ENCODE peak calls at places on chromosomes 16 and 17, in four cellular contexts. W is heart left ventricle, H is body of pancreas, M is stomach. C is an unnamed sample.

GRCh38 chr16:19167710-19168172 is 299 bp upstream of the SYT17 start:
- DNase-seq in M (peak; percentile 81), W (peak; percentile 86), H (peak; percentile 69), C (peak; percentile 13)

GRCh38 chr17:57406131-57406980 is 150.0 kb downstream of the MSI2 start:
- DNase-seq in M (no peak), W (no peak), H (no peak), C (no peak)

GRCh38 chr17:1076299-1076981 is 79.5 kb downstream of the TIMM22 start:
- DNase-seq in M (no peak), H (no peak), W (peak; percentile 24), C (no peak)

GRCh38 chr17:3724373-3725077 is 822 bp downstream of the HASPIN start:
- DNase-seq in M (no peak), W (no peak), H (no peak), C (no peak)

GRCh38 chr16:87877942-87878507 is 8.7 kb upstream of the SLC7A5 start:
- DNase-seq in W (no peak), H (no peak), M (no peak), C (no peak)

GRCh38 chr17:49696233-49696761 is 11.5 kb downstream of the SLC35B1 start:
- DNase-seq in H (peak; percentile 42), M (no peak), W (no peak), C (no peak)

GRCh38 chr17:1522626-1523025 is 6.2 kb upstream of the INPP5K start:
- DNase-seq in M (no peak), W (no peak), H (no peak), C (no peak)

GRCh38 chr16:20647736-20648135 is 49.7 kb downstream of the ACSM1 start:
- DNase-seq in W (no peak), H (no peak), M (no peak), C (no peak)

GRCh38 chr17:32976131-32976530 is 15.5 kb upstream of the SPACA3 start:
- DNase-seq in W (no peak), H (peak; percentile 83), M (no peak), C (no peak)

GRCh38 chr16:29899516-29900101 is at the start of gene SEZ6L2:
- DNase-seq in H (peak; percentile 93), M (peak; percentile 89), W (no peak), C (peak; percentile 88)

GRCh38 chr17:48162946-48163506 is 55.5 kb downstream of the SNX11 start:
- DNase-seq in H (peak; percentile 66), M (peak; percentile 26), W (no peak), C (no peak)

GRCh38 chr16:58464916-58465731 is 34.8 kb upstream of the NDRG4 start:
- DNase-seq in H (no peak), M (no peak), W (no peak), C (no peak)

GRCh38 chr17:9273334-9274118 is 252.2 kb downstream of the NTN1 start:
- DNase-seq in W (no peak), M (no peak), H (peak; percentile 4), C (no peak)

GRCh38 chr16:57639172-57639571 is 10.7 kb downstream of the ADGRG1 start:
- DNase-seq in M (peak; percentile 67), H (peak; percentile 86), W (peak; percentile 78), C (no peak)

GRCh38 chr17:5618511-5618910 is 34.2 kb upstream of the NLRP1 start:
- DNase-seq in W (no peak), H (no peak), M (no peak), C (peak; percentile 64)

GRCh38 chr17:70773210-70773609 is 603.9 kb downstream of the KCNJ2 start:
- DNase-seq in H (no peak), M (no peak), W (no peak), C (no peak)

GRCh38 chr17:21289902-21290571 is 5.5 kb downstream of the MAP2K3 start:
- DNase-seq in M (no peak), H (peak; percentile 56), W (peak; percentile 88), C (no peak)

GRCh38 chr16:71894229-71894920 is 956 bp upstream of the IST1 start:
- DNase-seq in H (peak; percentile 64), M (peak; percentile 56), W (no peak), C (no peak)

GRCh38 chr16:56294599-56294998 is 103.3 kb downstream of the GNAO1 start:
- DNase-seq in W (no peak), M (no peak), H (no peak), C (no peak)

GRCh38 chr16:24635900-24636610 is 93.4 kb upstream of the TNRC6A start:
- DNase-seq in W (peak; percentile 71), M (peak; percentile 66), H (peak; percentile 75), C (peak; percentile 55)

GRCh38 chr17:80892019-80892855 is 99.4 kb upstream of the CHMP6 start:
- DNase-seq in M (no peak), H (peak; percentile 68), W (peak; percentile 86), C (no peak)

GRCh38 chr16:58848662-58849002 is 114.5 kb upstream of the GOT2 start:
- DNase-seq in H (no peak), M (no peak), W (no peak), C (no peak)

GRCh38 chr17:78122221-78122990 is 6.1 kb downstream of the TMC6 start:
- DNase-seq in W (no peak), H (no peak), M (no peak), C (no peak)

GRCh38 chr17:8326591-8327583 is 12.8 kb upstream of the ODF4 start:
- DNase-seq in W (peak; percentile 73), M (peak; percentile 37), H (peak; percentile 22), C (no peak)

GRCh38 chr16:86389566-86390328 is 120.6 kb upstream of the FOXF1 start:
- DNase-seq in M (no peak), W (no peak), H (no peak), C (no peak)

GRCh38 chr17:57782642-57783337 is 37.7 kb upstream of the CCDC182 start:
- DNase-seq in M (no peak), W (no peak), H (no peak), C (no peak)

GRCh38 chr17:78498848-78499247 is 78.3 kb downstream of the DNAH17 start:
- DNase-seq in H (no peak), M (no peak), W (no peak), C (no peak)

GRCh38 chr17:72609501-72609900 is 483.0 kb downstream of the SLC39A11 start:
- DNase-seq in W (no peak), M (peak; percentile 42), H (peak; percentile 62), C (no peak)

GRCh38 chr17:18184143-18185007 is 747 bp downstream of the ALKBH5 start:
- DNase-seq in H (peak; percentile 60), M (peak; percentile 56), W (peak; percentile 70), C (no peak)

GRCh38 chr16:9047689-9048301 is 43.6 kb upstream of the HAPSTR1 start:
- DNase-seq in M (peak; percentile 86), H (peak; percentile 94), W (peak; percentile 90), C (peak; percentile 98)

DNA sequence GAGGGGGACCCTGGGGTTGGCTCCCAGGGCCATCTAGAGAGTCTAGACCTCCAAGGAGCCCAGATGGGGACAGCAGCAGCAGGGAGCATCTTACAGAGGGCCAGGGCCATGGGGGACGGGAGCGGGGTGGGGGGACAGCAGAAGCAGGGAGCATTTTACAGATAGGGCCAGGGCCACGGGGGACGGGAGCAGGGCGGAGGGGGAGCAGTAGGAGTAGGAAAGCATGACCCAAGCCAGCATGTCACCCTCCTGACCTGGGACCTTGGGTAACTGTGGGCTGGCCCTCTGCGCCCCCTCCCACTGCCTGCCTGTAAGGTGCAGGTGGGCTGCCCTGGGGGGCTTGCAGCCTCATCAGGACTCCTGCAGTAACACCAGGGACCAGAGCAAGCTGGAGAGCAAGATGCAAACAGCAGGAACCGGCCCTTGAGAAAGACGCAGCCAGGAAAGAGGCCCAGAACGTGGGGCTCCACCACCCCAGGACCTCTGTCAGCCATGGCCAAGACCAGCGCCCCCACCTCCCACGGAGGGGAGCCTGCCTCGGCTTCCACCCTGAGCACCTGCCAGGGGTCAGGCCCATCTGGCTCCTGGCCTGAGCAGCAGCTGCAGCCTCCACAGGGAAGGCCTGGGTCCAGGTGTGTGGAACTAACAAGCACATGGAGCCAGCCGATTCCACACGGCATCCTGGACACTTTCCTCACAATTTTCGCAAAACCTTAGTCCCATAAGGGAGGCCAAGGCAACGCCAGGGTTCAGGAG is 2.4 kb downstream of the ZNF598 start:
- DNase-seq in W (no peak), M (no peak), H (peak; percentile 53), C (no peak)
- H3K4me3 ChIP-seq in W (no peak overlapping the region), M (peak overlapping the region; percentile 66), H (no peak overlapping the region), C (peak overlapping the region; percentile 80)

GRCh38 chr17:43385046-43385831 is 13.6 kb upstream of the ARL4D start:
- DNase-seq in W (no peak), H (no peak), M (no peak), C (no peak)

GRCh38 chr17:43393944-43394482 is 4.8 kb upstream of the ARL4D start:
- DNase-seq in W (peak; percentile 79), M (peak; percentile 95), H (peak; percentile 95), C (peak; percentile 58)

GRCh38 chr17:43388198-43389021 is 10.4 kb upstream of the ARL4D start:
- DNase-seq in H (peak; percentile 96), M (peak; percentile 94), W (peak; percentile 94), C (peak; percentile 50)

GRCh38 chr17:43392397-43392796 is 6.4 kb upstream of the ARL4D start:
- DNase-seq in M (no peak), H (no peak), W (no peak), C (no peak)

DNA sequence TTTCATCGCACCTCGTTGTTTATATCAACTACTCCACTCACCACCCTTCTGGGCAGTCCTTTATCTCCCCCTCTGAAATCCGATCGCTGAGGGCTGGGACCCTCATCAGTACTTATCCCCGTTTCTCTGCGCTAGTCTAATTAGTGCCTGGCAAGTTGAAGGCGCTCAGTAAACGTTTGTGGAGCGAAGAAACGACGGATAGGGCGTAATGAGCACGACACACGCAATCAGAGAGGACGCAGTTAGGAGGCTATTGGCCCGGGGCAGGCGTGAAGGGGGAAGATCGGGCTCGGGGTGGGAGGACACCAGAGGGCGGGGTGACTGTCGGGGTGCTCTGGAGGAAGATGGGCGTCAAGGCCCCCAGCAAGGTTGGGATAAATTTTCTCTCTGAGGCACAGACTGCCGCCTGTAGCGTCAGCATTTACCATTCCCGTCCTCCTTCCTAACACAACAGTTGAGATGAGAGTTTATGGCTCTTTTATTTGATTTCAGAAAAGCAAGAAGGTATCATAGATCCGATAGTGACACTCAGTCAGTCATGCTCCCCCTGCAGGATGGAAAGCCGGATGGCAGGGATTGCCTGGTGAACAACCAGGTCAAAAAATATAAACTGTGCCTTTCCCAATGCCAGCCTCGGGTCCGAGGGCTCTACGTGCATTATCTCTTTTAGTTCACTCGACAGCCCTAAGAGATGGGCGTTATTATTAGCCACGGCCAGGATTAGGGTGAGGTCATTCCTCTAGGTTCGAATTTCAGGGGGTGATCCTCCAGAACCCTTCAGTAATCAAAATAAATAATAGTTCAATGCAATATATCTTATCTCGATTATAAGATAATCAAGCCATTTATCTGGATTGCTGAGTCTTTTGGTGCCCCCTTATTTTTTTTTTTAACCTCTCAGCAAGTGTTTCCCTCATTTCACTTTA is 9.5 kb upstream of the ARL4D start:
- DNase-seq in M (peak; percentile 77), H (peak; percentile 88), W (peak; percentile 86), C (peak; percentile 50)
- TF ChIP-seq CTCF in M (peak; percentile 80), H (peak; percentile 92), W (peak; percentile 79), C (peak; percentile 80)

GRCh38 chr16:67415872-67416793 is at the start of gene ZDHHC1:
- DNase-seq in M (peak; percentile 76), H (peak; percentile 70), W (peak; percentile 88), C (no peak)
- H3K4me3 ChIP-seq in M (peak within 1 kb of the TSS; percentile 67), H (peak within 1 kb of the TSS; percentile 86), W (peak within 1 kb of the TSS; percentile 95), C (no peak within 1 kb of the TSS)

GRCh38 chr17:52170963-52171572 is 12.6 kb upstream of the CA10 start:
- DNase-seq in H (peak; percentile 44), M (peak; percentile 67), W (no peak), C (no peak)
- TF ChIP-seq CTCF in H (peak; percentile 43), M (peak; percentile 53), W (no peak), C (peak; percentile 82)

GRCh38 chr16:369275-369865 is 968 bp downstream of the MRPL28 start:
- DNase-seq in M (no peak), H (no peak), W (peak; percentile 60), C (no peak)
- H3K4me3 ChIP-seq in M (peak overlapping the region; percentile 56), H (no peak overlapping the region), W (no peak overlapping the region), C (peak overlapping the region; percentile 47)